ENCODE peak calls at places on chromosomes 3 and 15, in ten cellular contexts. D is HTR-8/SVneo; J is activated T-helper 1 cell treated with anti-CD3 and anti-CD28 coated beads, Interleukin-2, amount 50 U/mL, for 16 hours; Z is hippocampal formation; Q is activated B cell treated with CpG ODN at 0.5 μM for 24 hours; I is GM19239; C is SIG-M5; O is tibial nerve; U is mesothelial cell of epicardium; E is aorta. K is an unnamed sample.

GRCh38 chr3:140933552-140933951 is 8.1 kb upstream of the SLC25A36 start:
- DNase-seq in D (no peak), J (no peak), Z (no peak), Q (no peak), I (no peak), C (no peak), O (no peak), U (no peak), E (no peak), K (no peak)

GRCh38 chr3:42032693-42033349 is 58.3 kb upstream of the TRAK1 start:
- DNase-seq in D (no peak), J (no peak), Z (no peak), Q (no peak), I (no peak), C (no peak), O (peak; percentile 74), U (no peak), E (peak; percentile 91), K (no peak)

GRCh38 chr15:75966073-75966472 is 46.2 kb downstream of the NRG4 start:
- DNase-seq in D (no peak), J (no peak), Z (no peak), Q (no peak), I (no peak), C (no peak), O (no peak), U (no peak), E (no peak), K (no peak)

GRCh38 chr15:49734831-49735508 is 114.1 kb downstream of the DTWD1 start:
- DNase-seq in D (no peak), J (no peak), Z (no peak), Q (no peak), I (no peak), C (no peak), O (no peak), U (no peak), E (no peak), K (no peak)

GRCh38 chr3:10744098-10744465 is 71.9 kb upstream of the SLC6A11 start:
- DNase-seq in D (peak; percentile 15), J (no peak), Z (no peak), Q (no peak), I (no peak), C (no peak), O (no peak), U (no peak), E (no peak), K (no peak)

GRCh38 chr15:32993285-32993684 is 201.2 kb downstream of the FMN1 start:
- DNase-seq in D (no peak), J (no peak), Z (no peak), Q (no peak), I (no peak), C (no peak), O (no peak), U (no peak), E (no peak), K (no peak)

GRCh38 chr3:74000715-74001114 is 376.0 kb upstream of the PDZRN3 start:
- DNase-seq in D (no peak), J (no peak), Z (no peak), Q (no peak), I (no peak), C (no peak), O (no peak), U (no peak), E (no peak), K (no peak)

GRCh38 chr3:30511524-30512278 is 94.7 kb upstream of the TGFBR2 start:
- DNase-seq in D (peak; percentile 68), J (no peak), Z (no peak), Q (no peak), I (no peak), C (no peak), O (no peak), U (no peak), E (no peak), K (no peak)

K was measured in occipital lobe.